ENCODE peak calls at places on chromosomes 4 and X, in six cellular contexts. G is ovary; J is effector memory CD4-positive, alpha-beta T cell; E is aorta; V is PC-3; B is CD8-positive, alpha-beta memory T cell. Z is an unnamed sample.

GRCh38 chrX:55109304-55109703 is 20.5 kb downstream of the PAGE2 start:
- DNase-seq in G (no peak), J (no peak), E (no peak), V (no peak), B (no peak), Z (no peak)

GRCh38 chrX:13495232-13495631 is 74.2 kb upstream of the EGFL6 start:
- DNase-seq in G (no peak), J (no peak), E (no peak), V (no peak), B (no peak), Z (no peak)

GRCh38 chrX:134513091-134513490 is 53.1 kb downstream of the HPRT1 start:
- DNase-seq in G (no peak), J (no peak), E (no peak), V (peak), B (no peak), Z (no peak)

GRCh38 chr4:51942833-51943215 is 77.3 kb downstream of the LRRC66 start:
- DNase-seq in G (no peak), J (no peak), E (no peak), V (peak), B (no peak), Z (no peak)

GRCh38 chr4:5678977-5679376 is 29.4 kb downstream of the EVC2 start:
- DNase-seq in G (no peak), J (no peak), E (no peak), V (peak), B (no peak), Z (no peak)

GRCh38 chr4:33696586-33696985 is 2547.7 kb downstream of the ARAP2 start:
- DNase-seq in G (no peak), J (no peak), E (no peak), V (no peak), B (no peak), Z (no peak)

GRCh38 chr4:6324999-6325790 is 55.5 kb downstream of the WFS1 start:
- DNase-seq in G (no peak), J (no peak), E (no peak), V (peak), B (no peak), Z (peak)

GRCh38 chr4:35754047-35754446 is 490.3 kb downstream of the ARAP2 start:
- DNase-seq in G (no peak), J (no peak), E (no peak), V (no peak), B (no peak), Z (no peak)

GRCh38 chrX:74534569-74535038 is 79.8 kb downstream of the RLIM start:
- DNase-seq in G (no peak), J (no peak), E (no peak), V (no peak), B (no peak), Z (no peak)

GRCh38 chrX:149512225-149512885 is 7.2 kb upstream of the IDS start:
- DNase-seq in G (no peak), J (peak), E (no peak), V (peak), B (peak), Z (peak)

GRCh38 chr4:107719927-107720722 is at the start of gene PAPSS1:
- DNase-seq in G (peak), J (peak), E (peak), V (peak), B (peak), Z (peak)

GRCh38 chrX:43958529-43958928 is 14.7 kb downstream of the NDP start:
- DNase-seq in G (peak), J (no peak), E (no peak), V (peak), B (no peak), Z (no peak)

GRCh38 chrX:51891821-51892551 is 1.4 kb upstream of the MAGED1 start:
- DNase-seq in G (peak), J (no peak), E (peak), V (no peak), B (no peak), Z (peak)

GRCh38 chrX:21166302-21166982 is 207.8 kb upstream of the CNKSR2 start:
- DNase-seq in G (no peak), J (no peak), E (no peak), V (peak), B (no peak), Z (no peak)

GRCh38 chr4:1290165-1290977 is 680 bp downstream of the MAEA start:
- DNase-seq in G (no peak), J (no peak), E (no peak), V (peak), B (no peak), Z (no peak)

GRCh38 chrX:53048169-53049126 is at the start of gene GPR173:
- DNase-seq in G (peak), J (no peak), E (peak), V (peak), B (no peak), Z (peak)

GRCh38 chrX:133634416-133634815 is 219.1 kb upstream of the GPC4 start:
- DNase-seq in G (no peak), J (no peak), E (no peak), V (no peak), B (no peak), Z (no peak)

GRCh38 chr4:26459054-26459755 is 31.1 kb downstream of the CCKAR start:
- DNase-seq in G (no peak), J (no peak), E (no peak), V (peak), B (no peak), Z (no peak)

GRCh38 chrX:1390621-1391369 is 1.1 kb downstream of the SLC25A6 start:
- DNase-seq in G (peak), J (no peak), E (peak), V (no peak), B (no peak), Z (no peak)

GRCh38 chrX:63719633-63720032 is 65.4 kb downstream of the ARHGEF9 start:
- DNase-seq in G (no peak), J (no peak), E (no peak), V (no peak), B (no peak), Z (no peak)

GRCh38 chr4:5192678-5193077 is 141.4 kb downstream of the STK32B start:
- DNase-seq in G (no peak), J (no peak), E (no peak), V (no peak), B (no peak), Z (no peak)

GRCh38 chr4:25842229-25842840 is 20.5 kb downstream of the SEL1L3 start:
- DNase-seq in G (no peak), J (no peak), E (no peak), V (no peak), B (no peak), Z (no peak)

DNA sequence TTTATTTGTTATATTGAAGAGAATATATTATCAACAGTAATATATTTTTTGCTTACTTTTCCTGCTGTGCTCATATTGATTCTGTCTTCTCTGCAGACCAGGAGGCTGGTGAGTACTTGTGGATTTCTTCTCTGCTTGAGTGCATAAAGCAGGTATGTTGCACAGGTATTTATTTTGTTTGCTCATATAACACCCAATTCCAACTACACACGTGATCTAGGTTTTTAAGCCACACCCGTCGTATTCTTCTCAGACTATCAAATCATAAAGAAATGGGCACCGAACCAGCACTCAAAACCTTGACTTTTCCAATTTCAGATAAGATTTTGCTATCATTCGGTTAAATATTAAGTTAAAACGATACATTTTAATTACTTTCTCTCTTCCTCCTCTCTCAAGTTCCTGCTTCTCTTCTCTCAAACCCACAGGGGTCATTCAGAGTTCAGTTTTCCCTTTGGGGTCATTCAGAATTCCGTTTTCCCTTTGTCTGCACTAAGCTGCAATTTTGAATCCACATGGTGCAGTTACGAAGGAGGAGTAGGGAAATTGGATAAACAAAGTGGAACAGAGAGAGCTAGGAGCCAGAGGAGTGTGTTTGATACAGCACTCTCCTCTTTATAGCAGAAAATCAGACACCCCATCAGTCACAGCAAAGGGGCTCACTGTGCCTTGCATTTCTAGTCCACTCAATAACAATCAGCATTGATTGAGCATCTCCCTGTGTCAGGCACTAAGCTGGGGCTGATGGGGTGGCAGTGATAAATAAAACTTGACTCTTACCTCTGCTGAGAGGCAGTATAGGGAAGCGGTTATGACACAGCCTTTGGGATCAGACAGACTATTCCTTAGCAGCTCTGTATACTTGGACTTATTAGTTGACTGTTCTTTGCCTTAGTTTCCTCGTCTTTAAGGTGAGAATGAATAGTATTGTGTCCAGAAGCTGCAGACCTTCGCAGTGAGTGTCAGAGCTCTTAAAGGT is at the start of gene ADH1C:
- DNase-seq in G (no peak), J (no peak), E (no peak), V (no peak), B (no peak), Z (no peak)
- H3K27ac ChIP-seq in G (no peak), J (no peak), E (no peak), V (no peak), B (no peak), Z (peak)

DNA sequence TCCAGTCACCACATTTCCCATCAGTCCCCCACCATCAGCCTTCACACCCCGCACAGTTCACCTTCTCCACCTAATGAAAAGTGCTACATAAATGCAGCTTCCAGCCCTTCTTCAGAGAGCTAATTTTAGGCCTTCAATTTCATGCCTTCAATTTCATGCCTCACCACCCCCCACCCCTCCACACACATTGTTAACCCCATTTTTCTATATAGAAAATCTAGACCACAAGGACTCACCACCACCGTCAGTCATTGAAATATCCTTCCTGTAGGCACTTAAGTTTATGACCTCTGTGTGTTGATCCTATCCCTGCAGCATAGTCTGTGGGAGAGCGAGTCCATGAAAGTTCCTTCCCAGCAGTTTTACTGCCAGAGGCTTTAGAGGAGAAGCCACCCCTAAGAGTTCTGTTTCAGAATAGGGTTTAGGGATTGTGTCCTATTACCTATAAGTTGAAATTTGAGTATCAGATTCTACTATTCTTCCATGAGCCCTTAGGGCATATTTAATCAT is 32.2 kb upstream of the COL25A1 start:
- DNase-seq in G (no peak), J (no peak), E (no peak), V (no peak), B (no peak), Z (no peak)
- H3K27ac ChIP-seq in G (no peak), J (no peak), E (no peak), V (no peak), B (no peak), Z (no peak)

GRCh38 chr4:87101543-87102199 is 118.7 kb downstream of the KLHL8 start:
- DNase-seq in G (no peak), J (no peak), E (no peak), V (no peak), B (no peak), Z (no peak)
- H3K27ac ChIP-seq in G (no peak), J (peak), E (no peak), V (no peak), B (no peak), Z (peak)

GRCh38 chr4:56217383-56217890 is 169.9 kb downstream of the AASDH start:
- DNase-seq in G (no peak), J (no peak), E (no peak), V (no peak), B (no peak), Z (no peak)
- H3K27ac ChIP-seq in G (no peak), J (no peak), E (no peak), V (no peak), B (no peak), Z (no peak)

GRCh38 chr4:46931981-46932380 is 22.9 kb upstream of the COX7B2 start:
- DNase-seq in G (no peak), J (no peak), E (no peak), V (peak), B (no peak), Z (no peak)

GRCh38 chr4:46937493-46937892 is 28.4 kb upstream of the COX7B2 start:
- DNase-seq in G (no peak), J (no peak), E (no peak), V (peak), B (no peak), Z (no peak)

GRCh38 chr4:46930866-46931265 is 21.8 kb upstream of the COX7B2 start:
- DNase-seq in G (no peak), J (no peak), E (no peak), V (no peak), B (no peak), Z (no peak)

GRCh38 chr4:46933686-46934085 is 24.6 kb upstream of the COX7B2 start:
- DNase-seq in G (no peak), J (no peak), E (no peak), V (peak), B (no peak), Z (no peak)

DNA sequence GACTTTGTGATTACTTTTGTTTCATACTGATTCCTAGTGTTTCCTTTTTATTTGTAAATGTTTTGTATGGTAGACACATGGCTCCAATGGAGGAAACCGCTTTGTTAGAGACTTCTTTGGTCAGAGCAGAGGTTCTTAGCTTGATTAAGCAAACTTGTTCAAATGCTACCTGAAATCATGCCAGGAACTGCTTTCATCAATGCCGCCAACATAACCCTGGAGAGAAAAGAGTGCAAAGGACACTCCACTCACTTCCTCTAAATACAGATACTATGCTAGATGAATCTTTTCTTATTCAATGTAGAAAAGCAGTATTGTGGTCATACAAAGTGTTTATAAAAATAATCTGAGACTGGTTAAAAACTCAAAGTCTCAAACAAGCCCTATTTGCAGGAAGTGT is 25.7 kb upstream of the COX7B2 start:
- DNase-seq in G (no peak), J (no peak), E (no peak), V (no peak), B (no peak), Z (no peak)
- H3K27ac ChIP-seq in G (no peak), J (no peak), E (no peak), V (no peak), B (no peak), Z (no peak)

Z was measured in left ventricle myocardium inferior.